ENCODE peak calls at places on chromosomes 1 and 21, in six cellular contexts. B, V, Q, T, C and E are unnamed samples. For H3K36me3 and H3K4me1, the result is how much of the 10 kb centered on the place peaks cover.

GRCh38 chr1:79193211-79194079 is 186.9 kb upstream of the ADGRL4 start:
- DNase-seq in B (no peak), V (peak), Q (no peak), T (no peak), C (peak), E (no peak)

GRCh38 chr1:154446292-154446691 is 41.1 kb downstream of the IL6R start:
- DNase-seq in B (no peak), V (peak), Q (no peak), T (no peak), C (no peak), E (no peak)

GRCh38 chr1:115082949-115083348 is 6.4 kb downstream of the TSPAN2 start:
- DNase-seq in B (no peak), V (no peak), Q (no peak), T (no peak), C (no peak), E (no peak)

GRCh38 chr1:216111842-216112241 is 311.4 kb downstream of the USH2A start:
- DNase-seq in B (no peak), V (no peak), Q (no peak), T (no peak), C (no peak), E (no peak)

GRCh38 chr1:58782308-58783089 is 1.3 kb downstream of the JUN start:
- DNase-seq in B (peak), V (peak), Q (peak), T (peak), C (peak), E (peak)

GRCh38 chr1:105088166-105088565 is 1338.5 kb downstream of the AMY1C start:
- DNase-seq in B (no peak), V (no peak), Q (no peak), T (no peak), C (no peak), E (no peak)

GRCh38 chr1:197464039-197464438 is 196.0 kb downstream of the CRB1 start:
- DNase-seq in B (no peak), V (peak), Q (no peak), T (no peak), C (no peak), E (no peak)

GRCh38 chr1:147665521-147665920 is 4.8 kb downstream of the ACP6 start:
- DNase-seq in B (no peak), V (peak), Q (peak), T (no peak), C (no peak), E (no peak)

GRCh38 chr1:206911064-206911663 is 10.6 kb downstream of the FCMR start:
- DNase-seq in B (peak), V (peak), Q (peak), T (peak), C (peak), E (no peak)

GRCh38 chr1:211129790-211130189 is 4.2 kb downstream of the KCNH1 start:
- DNase-seq in B (no peak), V (no peak), Q (no peak), T (no peak), C (no peak), E (no peak)

GRCh38 chr1:117780981-117781475 is 148.4 kb downstream of the GDAP2 start:
- DNase-seq in B (no peak), V (no peak), Q (no peak), T (no peak), C (no peak), E (no peak)

GRCh38 chr1:39425634-39426033 is 65.8 kb upstream of the BMP8A start:
- DNase-seq in B (no peak), V (no peak), Q (no peak), T (no peak), C (no peak), E (no peak)

GRCh38 chr1:19889656-19890055 is 7.5 kb downstream of the OTUD3 start:
- DNase-seq in B (no peak), V (no peak), Q (no peak), T (no peak), C (no peak), E (no peak)

GRCh38 chr1:158400901-158401300 is 1.6 kb upstream of the OR10T2 start:
- DNase-seq in B (no peak), V (no peak), Q (no peak), T (no peak), C (no peak), E (no peak)

GRCh38 chr21:43736224-43736883 is 17.4 kb downstream of the PDXK start:
- DNase-seq in B (no peak), V (no peak), Q (no peak), T (no peak), C (no peak), E (no peak)

GRCh38 chr1:197841828-197842573 is 60.4 kb upstream of the C1orf53 start:
- DNase-seq in B (no peak), V (no peak), Q (no peak), T (no peak), C (no peak), E (no peak)

GRCh38 chr1:165851034-165851658 is 23.7 kb downstream of the UCK2 start:
- DNase-seq in B (no peak), V (no peak), Q (no peak), T (no peak), C (peak), E (no peak)

GRCh38 chr1:195954848-195955247 is 653.4 kb downstream of the KCNT2 start:
- DNase-seq in B (no peak), V (no peak), Q (no peak), T (peak), C (no peak), E (no peak)

GRCh38 chr1:5478961-5479360 is 513.3 kb downstream of the NPHP4 start:
- DNase-seq in B (no peak), V (no peak), Q (no peak), T (no peak), C (no peak), E (no peak)

GRCh38 chr1:232675898-232676297 is 46.0 kb upstream of the SIPA1L2 start:
- DNase-seq in B (no peak), V (no peak), Q (no peak), T (no peak), C (no peak), E (no peak)

GRCh38 chr1:209473023-209473422 is 110.5 kb upstream of the CAMK1G start:
- DNase-seq in B (no peak), V (no peak), Q (no peak), T (no peak), C (no peak), E (no peak)

GRCh38 chr1:176656257-176656995 is 193.5 kb downstream of the PAPPA2 start:
- DNase-seq in B (no peak), V (peak), Q (no peak), T (peak), C (peak), E (no peak)

GRCh38 chr1:107963009-107963408 is 2.0 kb downstream of the VAV3 start:
- DNase-seq in B (no peak), V (no peak), Q (no peak), T (no peak), C (no peak), E (no peak)

DNA sequence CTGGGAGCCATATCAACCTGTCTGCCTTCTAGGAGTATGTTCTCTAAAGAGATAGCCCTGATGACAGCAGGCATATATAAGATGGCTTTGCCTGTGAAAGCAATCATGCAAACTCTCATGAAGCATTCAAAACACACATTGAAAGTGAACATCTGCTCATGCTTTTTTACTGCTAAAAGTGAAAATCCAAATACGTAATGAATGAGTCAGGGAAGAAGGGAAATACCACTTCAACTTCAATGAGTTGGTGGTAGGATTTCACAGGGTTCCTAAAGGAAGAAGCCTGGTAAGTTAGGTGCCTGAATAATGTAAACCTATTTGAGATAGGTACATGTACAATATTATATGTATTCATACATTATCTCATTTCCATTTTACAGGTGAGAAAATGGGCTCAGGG is 50.5 kb upstream of the SLFNL1 start:
- DNase-seq in B (no peak), V (no peak), Q (no peak), T (no peak), C (no peak), E (no peak)
- H3K36me3 ChIP-seq in B (under half), V (under half), Q (under half), T (under half), C (under half), E (half or more)

DNA sequence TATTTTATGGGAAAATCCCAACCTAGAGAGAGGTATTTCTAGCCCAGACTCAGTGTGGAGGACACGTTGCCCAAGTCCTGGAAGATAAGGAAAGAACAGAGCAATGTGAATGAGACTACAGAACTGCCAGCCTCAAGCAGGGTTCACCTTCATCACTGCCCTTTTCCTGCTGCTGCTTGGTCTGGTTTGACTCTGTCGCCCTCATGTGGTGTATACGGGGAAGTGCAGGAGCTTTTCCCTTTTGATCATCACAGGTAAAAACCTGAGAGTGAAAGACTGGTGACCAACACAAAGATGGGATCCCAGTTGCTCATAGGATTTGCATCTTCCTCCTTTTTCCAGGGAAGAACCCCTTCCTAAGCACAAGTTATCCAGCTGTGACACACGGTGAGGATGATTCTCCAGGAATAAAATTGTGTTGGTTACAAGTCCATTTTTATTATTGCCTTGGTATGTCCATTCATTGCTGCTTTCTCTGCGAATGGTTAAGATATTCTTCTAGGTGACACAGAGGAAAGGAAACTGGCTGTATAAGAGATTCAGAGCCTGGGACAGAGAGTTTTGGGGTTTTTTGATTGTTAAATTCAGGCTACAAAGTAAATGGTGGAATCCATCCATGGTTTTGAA is 89.5 kb upstream of the CD53 start:
- DNase-seq in B (peak), V (peak), Q (peak), T (peak), C (peak), E (peak)
- H3K4me1 ChIP-seq in B (half or more), V (under half), Q (under half), T (under half), C (under half), E (under half)

DNA sequence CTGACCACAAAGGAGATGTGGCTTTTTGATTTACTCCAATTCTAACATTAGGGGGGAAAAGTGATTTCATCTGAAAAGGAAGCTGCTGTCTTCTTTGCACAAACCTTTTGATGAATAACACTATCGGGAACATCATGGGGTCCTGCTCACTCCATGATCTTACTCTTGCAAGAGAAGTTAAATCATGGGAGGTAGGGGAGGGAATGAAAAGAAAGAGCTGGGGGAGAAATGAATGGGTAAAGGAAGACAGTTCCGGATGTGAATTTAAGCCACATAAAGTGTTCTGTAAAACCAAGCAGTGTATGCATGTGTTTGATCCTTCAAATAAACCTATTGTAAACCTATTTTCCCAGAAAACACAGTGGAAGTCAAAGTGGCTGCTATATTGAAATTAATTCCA is 161.9 kb downstream of the GABPA start:
- DNase-seq in B (no peak), V (no peak), Q (no peak), T (no peak), C (no peak), E (no peak)
- H3K36me3 ChIP-seq in B (under half), V (under half), Q (under half), T (under half), C (under half), E (under half)

GRCh38 chr1:43463461-43463860 is 9.7 kb upstream of the HYI start:
- DNase-seq in B (no peak), V (no peak), Q (no peak), T (no peak), C (no peak), E (no peak)
- H3K4me1 ChIP-seq in B (under half), V (under half), Q (under half), T (under half), C (under half), E (under half)

DNA sequence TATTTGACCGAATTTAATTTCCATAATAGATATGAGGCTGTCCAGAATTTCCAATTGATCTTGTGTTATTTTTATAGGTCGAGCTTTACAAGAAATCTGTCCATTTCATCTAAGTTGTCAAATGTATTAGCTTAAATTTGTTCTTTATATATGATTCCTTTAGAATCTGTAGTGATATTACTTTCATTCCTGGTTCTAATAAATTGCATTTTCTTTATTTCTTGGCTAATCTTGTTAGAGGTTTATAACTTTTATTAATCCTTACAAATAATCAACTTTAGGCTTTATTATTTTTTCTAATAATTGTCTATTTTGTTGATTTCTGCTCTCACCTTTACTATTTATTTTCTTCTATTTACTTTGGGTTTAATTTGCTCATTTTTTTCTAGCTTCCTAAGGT is 14.0 kb downstream of the IFT25 start:
- DNase-seq in B (no peak), V (no peak), Q (no peak), T (no peak), C (no peak), E (no peak)
- H3K36me3 ChIP-seq in B (under half), V (under half), Q (under half), T (under half), C (under half), E (under half)

DNA sequence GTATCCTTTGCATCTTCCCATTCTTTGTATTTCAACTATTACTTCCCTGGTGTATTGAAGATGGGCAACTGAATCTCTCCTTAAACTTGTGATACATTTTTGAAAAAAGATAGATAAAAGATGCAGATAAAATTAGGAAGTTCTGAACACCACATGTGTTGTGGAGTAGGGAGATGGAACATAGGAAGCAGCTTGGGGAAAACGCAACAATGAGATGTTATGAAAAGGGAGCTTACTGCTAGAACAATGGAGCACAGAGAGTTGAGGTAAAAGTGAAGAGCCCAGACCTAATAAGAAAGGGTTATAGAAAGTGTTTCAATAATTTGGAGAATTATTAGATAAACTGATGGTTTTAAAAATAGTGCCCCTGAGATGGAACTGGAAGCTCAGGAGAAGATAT is 20.9 kb downstream of the GNAI3 start:
- DNase-seq in B (no peak), V (no peak), Q (no peak), T (no peak), C (no peak), E (no peak)
- H3K4me1 ChIP-seq in B (under half), V (under half), Q (under half), T (under half), C (under half), E (under half)

GRCh38 chr1:18635833-18636671 is 5.4 kb downstream of the PAX7 start:
- DNase-seq in B (no peak), V (peak), Q (no peak), T (peak), C (peak), E (no peak)

GRCh38 chr1:18637962-18638817 is 7.5 kb downstream of the PAX7 start:
- DNase-seq in B (no peak), V (no peak), Q (no peak), T (no peak), C (no peak), E (no peak)

GRCh38 chr1:18635070-18635577 is 4.5 kb downstream of the PAX7 start:
- DNase-seq in B (no peak), V (no peak), Q (no peak), T (no peak), C (no peak), E (no peak)

GRCh38 chr1:18637553-18637960 is 6.9 kb downstream of the PAX7 start:
- DNase-seq in B (no peak), V (no peak), Q (no peak), T (no peak), C (no peak), E (no peak)

DNA sequence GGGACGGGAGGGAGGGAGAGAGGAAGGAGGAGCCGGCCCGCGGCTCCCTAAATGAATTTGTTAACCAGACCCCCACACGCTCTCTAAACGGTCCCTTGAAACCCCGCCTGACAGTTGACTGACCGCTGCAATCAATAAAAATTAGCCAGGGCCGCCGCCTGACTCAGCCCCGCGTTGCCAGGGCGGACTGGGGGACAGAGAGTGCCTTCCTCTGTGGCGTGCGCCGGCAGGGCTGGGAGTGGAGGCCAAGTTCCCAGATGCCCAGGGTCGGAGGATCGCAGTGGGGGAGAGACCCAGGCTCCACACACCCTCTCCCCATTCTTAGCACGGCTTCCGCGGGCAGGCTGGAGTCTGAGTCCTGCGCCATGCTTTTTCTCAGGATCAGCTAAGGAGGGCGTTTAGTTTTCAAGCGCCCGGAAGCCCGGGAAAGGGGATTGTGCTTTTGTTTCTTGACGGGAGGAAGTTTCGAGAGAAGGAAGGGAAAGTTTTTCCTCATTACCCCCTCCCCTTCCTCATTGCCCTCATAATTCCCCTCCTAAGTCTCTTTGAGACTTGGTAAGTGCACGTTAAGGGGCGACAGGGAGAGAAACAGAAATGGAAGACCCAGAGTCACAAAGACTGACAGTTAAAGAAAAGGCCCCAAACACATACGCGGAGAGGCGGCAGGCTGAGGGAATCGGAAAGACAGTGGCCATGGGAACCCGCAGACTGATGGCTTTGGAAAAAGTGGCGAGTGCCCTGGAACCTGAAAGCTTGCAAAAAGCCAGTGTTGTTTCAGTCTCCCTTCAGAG is 6.3 kb downstream of the PAX7 start:
- DNase-seq in B (no peak), V (peak), Q (no peak), T (no peak), C (no peak), E (no peak)
- H3K36me3 ChIP-seq in B (under half), V (under half), Q (under half), T (under half), C (under half), E (under half)

GRCh38 chr1:61120307-61120840 is 38.0 kb downstream of the NFIA start:
- DNase-seq in B (no peak), V (no peak), Q (no peak), T (no peak), C (no peak), E (no peak)

GRCh38 chr1:61120998-61121397 is 38.6 kb downstream of the NFIA start:
- DNase-seq in B (no peak), V (no peak), Q (no peak), T (no peak), C (peak), E (no peak)

GRCh38 chr1:61117283-61117682 is 34.9 kb downstream of the NFIA start:
- DNase-seq in B (no peak), V (no peak), Q (no peak), T (no peak), C (no peak), E (no peak)

GRCh38 chr1:61121631-61122030 is 39.3 kb downstream of the NFIA start:
- DNase-seq in B (no peak), V (no peak), Q (no peak), T (no peak), C (no peak), E (no peak)

GRCh38 chr1:61119085-61119484 is 36.7 kb downstream of the NFIA start:
- DNase-seq in B (no peak), V (no peak), Q (no peak), T (no peak), C (no peak), E (no peak)
- H3K4me1 ChIP-seq in B (under half), V (under half), Q (under half), T (under half), C (under half), E (under half)

GRCh38 chr1:86731416-86731815 is 27.0 kb downstream of the SH3GLB1 start:
- DNase-seq in B (no peak), V (no peak), Q (no peak), T (no peak), C (no peak), E (no peak)
- H3K36me3 ChIP-seq in B (under half), V (under half), Q (under half), T (under half), C (under half), E (half or more)

GRCh38 chr1:33096358-33097005 is 15.5 kb downstream of the AZIN2 start:
- DNase-seq in B (no peak), V (no peak), Q (no peak), T (no peak), C (no peak), E (peak)

GRCh38 chr1:33094971-33095604 is 14.1 kb downstream of the AZIN2 start:
- DNase-seq in B (no peak), V (peak), Q (peak), T (peak), C (peak), E (peak)

GRCh38 chr1:33097762-33098161 is 16.8 kb downstream of the AZIN2 start:
- DNase-seq in B (no peak), V (no peak), Q (no peak), T (no peak), C (no peak), E (no peak)

GRCh38 chr1:33098371-33098770 is 17.4 kb downstream of the AZIN2 start:
- DNase-seq in B (no peak), V (no peak), Q (no peak), T (no peak), C (no peak), E (no peak)

GRCh38 chr1:33097137-33097611 is 16.2 kb downstream of the AZIN2 start:
- DNase-seq in B (no peak), V (no peak), Q (no peak), T (no peak), C (no peak), E (no peak)
- H3K4me1 ChIP-seq in B (under half), V (under half), Q (under half), T (under half), C (under half), E (under half)